ENCODE peak calls at places on chromosomes 3 and 15, in nine cellular contexts. J is heart left ventricle, M is lower leg skin, C is A549, V is uterus, L is ovary, D is IMR-90, S is endothelial cell of umbilical vein, H is stomach. E is an unnamed sample.

GRCh38 chr3:27342279-27342678 is 26.9 kb downstream of the NEK10 start:
- DNase-seq in L (no peak), D (no peak), H (no peak), C (no peak), V (no peak), J (no peak), S (no peak), M (no peak), E (no peak)

GRCh38 chr3:37687966-37688365 is 173.7 kb upstream of the CTDSPL start:
- DNase-seq in M (no peak), L (no peak), S (no peak), J (no peak), D (no peak), C (no peak), H (no peak), V (no peak), E (no peak)

GRCh38 chr15:33910741-33911140 is 57.6 kb upstream of the CHRM5 start:
- DNase-seq in H (no peak), J (no peak), C (no peak), D (peak; percentile 69), S (peak; percentile 24), V (no peak), M (no peak), L (no peak), E (no peak)

GRCh38 chr15:61644550-61644949 is 415.4 kb upstream of the RORA start:
- DNase-seq in M (no peak), D (no peak), C (no peak), L (no peak), S (no peak), H (no peak), V (no peak), J (no peak), E (no peak)

GRCh38 chr3:182925330-182925943 is 54.9 kb downstream of the DCUN1D1 start:
- DNase-seq in D (peak; percentile 66), M (no peak), C (no peak), S (no peak), V (no peak), L (no peak), H (no peak), J (no peak), E (no peak)

GRCh38 chr15:67458449-67458848 is 62.5 kb upstream of the C15orf61 start:
- DNase-seq in H (no peak), J (no peak), D (peak; percentile 14), C (no peak), M (no peak), L (no peak), S (no peak), V (no peak), E (no peak)

GRCh38 chr3:15875016-15875689 is 77.4 kb upstream of the ANKRD28 start:
- DNase-seq in H (no peak), M (no peak), J (no peak), D (peak; percentile 91), L (no peak), V (no peak), S (no peak), C (no peak), E (no peak)

GRCh38 chr3:141405581-141405980 is 37.3 kb downstream of the ZBTB38 start:
- DNase-seq in S (no peak), J (no peak), L (no peak), D (peak; percentile 73), M (no peak), V (no peak), H (no peak), C (no peak), E (no peak)

GRCh38 chr3:107272471-107272870 is 104.8 kb upstream of the CCDC54 start:
- DNase-seq in L (no peak), D (no peak), M (no peak), H (no peak), V (no peak), S (no peak), J (no peak), C (no peak), E (no peak)

GRCh38 chr3:2661078-2661477 is 449.1 kb downstream of the IL5RA start:
- DNase-seq in S (no peak), D (peak; percentile 89), H (no peak), J (no peak), V (no peak), M (no peak), C (no peak), L (no peak), E (no peak)

GRCh38 chr3:66572090-66572632 is 71.3 kb upstream of the LRIG1 start:
- DNase-seq in C (no peak), L (no peak), H (no peak), M (no peak), V (no peak), D (no peak), S (no peak), J (no peak), E (no peak)

GRCh38 chr3:15667484-15667883 is 65.9 kb downstream of the BTD start:
- DNase-seq in D (no peak), H (no peak), S (no peak), J (no peak), M (no peak), V (no peak), C (no peak), L (no peak), E (no peak)

GRCh38 chr3:16427309-16427965 is 86.1 kb downstream of the RFTN1 start:
- DNase-seq in J (no peak), L (peak; percentile 61), M (no peak), V (peak; percentile 85), S (no peak), D (peak; percentile 97), C (no peak), H (no peak), E (no peak)

GRCh38 chr15:45790325-45790943 is 155.6 kb downstream of the SQOR start:
- DNase-seq in M (no peak), H (peak; percentile 35), S (peak; percentile 25), J (no peak), L (no peak), V (no peak), D (peak; percentile 7), C (peak; percentile 15), E (no peak)

GRCh38 chr15:65824031-65824743 is 32.1 kb upstream of the DENND4A start:
- DNase-seq in V (peak; percentile 48), H (peak; percentile 57), J (no peak), M (peak; percentile 18), S (peak; percentile 85), C (peak; percentile 88), L (peak; percentile 32), D (peak; percentile 70), E (no peak)

GRCh38 chr15:26032162-26032846 is 169.2 kb upstream of the ATP10A start:
- DNase-seq in V (no peak), D (no peak), L (no peak), C (no peak), S (no peak), H (no peak), M (peak; percentile 52), J (no peak), E (no peak)

GRCh38 chr15:67373971-67374370 is 119.4 kb downstream of the IQCH start:
- DNase-seq in J (no peak), L (no peak), H (no peak), D (no peak), M (no peak), S (no peak), C (no peak), V (no peak), E (no peak)

GRCh38 chr3:24943961-24944360 is 449.3 kb upstream of the THRB start:
- DNase-seq in S (no peak), C (no peak), V (no peak), M (no peak), H (no peak), J (no peak), L (no peak), D (no peak), E (no peak)

GRCh38 chr3:46724360-46724890 is 6.8 kb upstream of the PRSS50 start:
- DNase-seq in V (no peak), C (no peak), S (no peak), M (no peak), J (no peak), D (no peak), L (no peak), H (no peak), E (no peak)

GRCh38 chr3:114880078-114880477 is 267.0 kb downstream of the ZBTB20 start:
- DNase-seq in M (no peak), L (peak; percentile 40), S (no peak), V (no peak), J (no peak), C (no peak), D (peak; percentile 2), H (peak; percentile 29), E (peak; percentile 18)

GRCh38 chr3:30462725-30463124 is 143.7 kb upstream of the TGFBR2 start:
- DNase-seq in J (no peak), L (no peak), D (peak; percentile 26), S (peak; percentile 15), M (no peak), H (no peak), C (no peak), V (no peak), E (no peak)

GRCh38 chr15:52780172-52780980 is 9.8 kb downstream of the ONECUT1 start:
- DNase-seq in D (peak; percentile 41), V (no peak), S (peak; percentile 57), L (no peak), H (peak; percentile 66), J (no peak), C (peak; percentile 64), M (no peak), E (peak; percentile 61)

GRCh38 chr3:52983336-52983807 is 62.5 kb downstream of the SFMBT1 start:
- DNase-seq in C (no peak), H (no peak), M (no peak), D (no peak), L (no peak), V (no peak), J (no peak), S (no peak), E (no peak)

GRCh38 chr3:193262707-193263106 is 21.7 kb downstream of the PLAAT1 start:
- DNase-seq in C (no peak), V (no peak), J (no peak), M (no peak), H (no peak), L (no peak), S (no peak), D (no peak), E (no peak)
- TF ChIP-seq CTCF in C (no peak), V (no peak), J (no peak), M (no peak), H (no peak), L (no peak), S (no peak), D (no peak), E (no peak)

GRCh38 chr3:9249273-9250192 is at the start of gene SRGAP3:
- DNase-seq in V (peak; percentile 95), H (peak; percentile 90), D (peak; percentile 86), C (peak; percentile 96), M (peak; percentile 95), S (peak; percentile 89), J (peak; percentile 85), L (peak; percentile 87), E (peak; percentile 86)
- TF ChIP-seq POLR2A in V (peak; percentile 30), H (no peak), D (no peak), C (peak; percentile 36), M (no peak), S (no peak), J (peak; percentile 21), L (no peak), E (no peak)

GRCh38 chr15:40941528-40942336 is 11.5 kb upstream of the CHAC1 start:
- DNase-seq in V (peak; percentile 72), M (peak; percentile 96), L (peak; percentile 84), J (peak; percentile 92), C (peak; percentile 63), H (peak; percentile 80), D (peak; percentile 73), S (peak; percentile 88), E (peak; percentile 80)
- TF ChIP-seq CTCF in V (peak; percentile 21), M (no peak), L (peak; percentile 92), J (peak; percentile 29), C (peak; percentile 89), H (peak; percentile 89), D (peak; percentile 84), S (peak; percentile 76), E (peak; percentile 90)

GRCh38 chr15:68795298-68795848 is 25.3 kb downstream of the ANP32A start:
- DNase-seq in L (peak; percentile 70), C (no peak), V (peak; percentile 85), M (peak; percentile 98), J (peak; percentile 92), H (peak; percentile 91), D (peak; percentile 57), S (peak; percentile 93), E (peak; percentile 88)
- TF ChIP-seq POLR2A in L (no peak), C (no peak), V (peak; percentile 70), M (no peak), J (no peak), H (no peak), D (no peak), S (no peak), E (no peak)

E was measured in right lobe of liver.